ENCODE peak calls at places on chromosomes 3 and 15, in eight cellular contexts. One of them, this sample, is unnamed.

GRCh38 chr3:111617912-111618601 is 22.9 kb upstream of the ZBED2 start:
- DNase-seq in amygdala: no peak
- DNase-seq in H7: no peak
- DNase-seq in SK-N-SH: no peak
- DNase-seq in Peyer's patch: no peak
- DNase-seq in cardiac fibroblast: no peak
- DNase-seq in NCI-H226: no peak
- DNase-seq in stimulated activated CD4-positive, alpha-beta T cell treated with anti-CD3 and anti-CD28 coated beads, Interleukin-12 subunit alpha, Interleukin-12 subunit beta, amount 100 ng/mL, for 4 hours: no peak
- DNase-seq in this sample: no peak

GRCh38 chr3:123667784-123668183 is 82.9 kb upstream of the HACD2 start:
- DNase-seq in Peyer's patch: no peak
- DNase-seq in SK-N-SH: no peak
- DNase-seq in cardiac fibroblast: peak; percentile 65
- DNase-seq in amygdala: no peak
- DNase-seq in stimulated activated CD4-positive, alpha-beta T cell treated with anti-CD3 and anti-CD28 coated beads, Interleukin-12 subunit alpha, Interleukin-12 subunit beta, amount 100 ng/mL, for 4 hours: no peak
- DNase-seq in H7: no peak
- DNase-seq in NCI-H226: no peak
- DNase-seq in this sample: no peak

GRCh38 chr15:65077981-65078352 is 1.4 kb downstream of the KBTBD13 start:
- DNase-seq in cardiac fibroblast: peak; percentile 70
- DNase-seq in NCI-H226: no peak
- DNase-seq in amygdala: no peak
- DNase-seq in stimulated activated CD4-positive, alpha-beta T cell treated with anti-CD3 and anti-CD28 coated beads, Interleukin-12 subunit alpha, Interleukin-12 subunit beta, amount 100 ng/mL, for 4 hours: peak; percentile 57
- DNase-seq in SK-N-SH: peak; percentile 61
- DNase-seq in H7: peak; percentile 93
- DNase-seq in Peyer's patch: peak; percentile 91
- DNase-seq in this sample: peak; percentile 94

GRCh38 chr15:38879909-38880471 is 315.4 kb upstream of the RASGRP1 start:
- DNase-seq in cardiac fibroblast: peak; percentile 72
- DNase-seq in H7: no peak
- DNase-seq in SK-N-SH: no peak
- DNase-seq in amygdala: no peak
- DNase-seq in NCI-H226: no peak
- DNase-seq in stimulated activated CD4-positive, alpha-beta T cell treated with anti-CD3 and anti-CD28 coated beads, Interleukin-12 subunit alpha, Interleukin-12 subunit beta, amount 100 ng/mL, for 4 hours: no peak
- DNase-seq in Peyer's patch: no peak
- DNase-seq in this sample: no peak

GRCh38 chr15:100681335-100681746 is 79.0 kb downstream of the ASB7 start:
- DNase-seq in cardiac fibroblast: peak; percentile 64
- DNase-seq in amygdala: no peak
- DNase-seq in SK-N-SH: no peak
- DNase-seq in NCI-H226: no peak
- DNase-seq in stimulated activated CD4-positive, alpha-beta T cell treated with anti-CD3 and anti-CD28 coated beads, Interleukin-12 subunit alpha, Interleukin-12 subunit beta, amount 100 ng/mL, for 4 hours: no peak
- DNase-seq in H7: no peak
- DNase-seq in Peyer's patch: no peak
- DNase-seq in this sample: no peak

GRCh38 chr3:141385386-141386079 is 17.2 kb downstream of the ZBTB38 start:
- DNase-seq in stimulated activated CD4-positive, alpha-beta T cell treated with anti-CD3 and anti-CD28 coated beads, Interleukin-12 subunit alpha, Interleukin-12 subunit beta, amount 100 ng/mL, for 4 hours: no peak
- DNase-seq in amygdala: no peak
- DNase-seq in Peyer's patch: no peak
- DNase-seq in cardiac fibroblast: no peak
- DNase-seq in H7: no peak
- DNase-seq in SK-N-SH: no peak
- DNase-seq in NCI-H226: no peak
- DNase-seq in this sample: no peak

GRCh38 chr15:81941479-81941878 is 104.3 kb downstream of the MEX3B start:
- DNase-seq in Peyer's patch: no peak
- DNase-seq in H7: no peak
- DNase-seq in SK-N-SH: no peak
- DNase-seq in stimulated activated CD4-positive, alpha-beta T cell treated with anti-CD3 and anti-CD28 coated beads, Interleukin-12 subunit alpha, Interleukin-12 subunit beta, amount 100 ng/mL, for 4 hours: no peak
- DNase-seq in NCI-H226: no peak
- DNase-seq in cardiac fibroblast: no peak
- DNase-seq in amygdala: no peak
- DNase-seq in this sample: no peak

GRCh38 chr3:7657214-7658112 is 796.5 kb downstream of the GRM7 start:
- DNase-seq in H7: no peak
- DNase-seq in SK-N-SH: peak; percentile 19
- DNase-seq in stimulated activated CD4-positive, alpha-beta T cell treated with anti-CD3 and anti-CD28 coated beads, Interleukin-12 subunit alpha, Interleukin-12 subunit beta, amount 100 ng/mL, for 4 hours: no peak
- DNase-seq in cardiac fibroblast: peak; percentile 4
- DNase-seq in Peyer's patch: no peak
- DNase-seq in NCI-H226: no peak
- DNase-seq in amygdala: no peak
- DNase-seq in this sample: no peak

GRCh38 chr15:60374628-60375081 is 23.1 kb downstream of the ANXA2 start:
- DNase-seq in SK-N-SH: no peak
- DNase-seq in cardiac fibroblast: peak; percentile 96
- DNase-seq in H7: no peak
- DNase-seq in NCI-H226: peak; percentile 94
- DNase-seq in Peyer's patch: no peak
- DNase-seq in stimulated activated CD4-positive, alpha-beta T cell treated with anti-CD3 and anti-CD28 coated beads, Interleukin-12 subunit alpha, Interleukin-12 subunit beta, amount 100 ng/mL, for 4 hours: no peak
- DNase-seq in amygdala: no peak
- DNase-seq in this sample: peak; percentile 74

GRCh38 chr3:98779936-98780335 is 16.8 kb downstream of the ST3GAL6 start:
- DNase-seq in H7: no peak
- DNase-seq in Peyer's patch: no peak
- DNase-seq in cardiac fibroblast: peak; percentile 87
- DNase-seq in stimulated activated CD4-positive, alpha-beta T cell treated with anti-CD3 and anti-CD28 coated beads, Interleukin-12 subunit alpha, Interleukin-12 subunit beta, amount 100 ng/mL, for 4 hours: no peak
- DNase-seq in NCI-H226: peak; percentile 67
- DNase-seq in amygdala: no peak
- DNase-seq in SK-N-SH: no peak
- DNase-seq in this sample: no peak

GRCh38 chr3:129985113-129985512 is 10.6 kb downstream of the TRH start:
- DNase-seq in stimulated activated CD4-positive, alpha-beta T cell treated with anti-CD3 and anti-CD28 coated beads, Interleukin-12 subunit alpha, Interleukin-12 subunit beta, amount 100 ng/mL, for 4 hours: no peak
- DNase-seq in cardiac fibroblast: no peak
- DNase-seq in NCI-H226: no peak
- DNase-seq in amygdala: no peak
- DNase-seq in Peyer's patch: no peak
- DNase-seq in SK-N-SH: peak; percentile 44
- DNase-seq in H7: no peak
- DNase-seq in this sample: no peak

GRCh38 chr15:82613764-82614163 is 33.4 kb downstream of the CPEB1 start:
- DNase-seq in SK-N-SH: no peak
- DNase-seq in H7: peak; percentile 20
- DNase-seq in stimulated activated CD4-positive, alpha-beta T cell treated with anti-CD3 and anti-CD28 coated beads, Interleukin-12 subunit alpha, Interleukin-12 subunit beta, amount 100 ng/mL, for 4 hours: no peak
- DNase-seq in Peyer's patch: no peak
- DNase-seq in amygdala: no peak
- DNase-seq in cardiac fibroblast: no peak
- DNase-seq in NCI-H226: no peak
- DNase-seq in this sample: no peak

GRCh38 chr3:12193485-12194165 is 34.9 kb upstream of the TIMP4 start:
- DNase-seq in cardiac fibroblast: peak; percentile 99
- DNase-seq in stimulated activated CD4-positive, alpha-beta T cell treated with anti-CD3 and anti-CD28 coated beads, Interleukin-12 subunit alpha, Interleukin-12 subunit beta, amount 100 ng/mL, for 4 hours: no peak
- DNase-seq in Peyer's patch: no peak
- DNase-seq in NCI-H226: peak; percentile 92
- DNase-seq in amygdala: no peak
- DNase-seq in SK-N-SH: no peak
- DNase-seq in H7: no peak
- DNase-seq in this sample: no peak

GRCh38 chr3:23747841-23748240 is 57.9 kb upstream of the UBE2E1 start:
- DNase-seq in SK-N-SH: no peak
- DNase-seq in cardiac fibroblast: no peak
- DNase-seq in amygdala: no peak
- DNase-seq in stimulated activated CD4-positive, alpha-beta T cell treated with anti-CD3 and anti-CD28 coated beads, Interleukin-12 subunit alpha, Interleukin-12 subunit beta, amount 100 ng/mL, for 4 hours: no peak
- DNase-seq in NCI-H226: no peak
- DNase-seq in Peyer's patch: no peak
- DNase-seq in H7: no peak
- DNase-seq in this sample: no peak

GRCh38 chr3:186107148-186108105 is 1.5 kb downstream of the ETV5 start:
- DNase-seq in cardiac fibroblast: peak; percentile 60
- DNase-seq in amygdala: peak; percentile 26
- DNase-seq in NCI-H226: peak; percentile 74
- DNase-seq in stimulated activated CD4-positive, alpha-beta T cell treated with anti-CD3 and anti-CD28 coated beads, Interleukin-12 subunit alpha, Interleukin-12 subunit beta, amount 100 ng/mL, for 4 hours: peak; percentile 33
- DNase-seq in H7: peak; percentile 90
- DNase-seq in SK-N-SH: peak; percentile 73
- DNase-seq in Peyer's patch: peak; percentile 67
- DNase-seq in this sample: peak; percentile 81

GRCh38 chr3:55608266-55608937 is 121.3 kb upstream of the WNT5A start:
- DNase-seq in cardiac fibroblast: no peak
- DNase-seq in H7: no peak
- DNase-seq in stimulated activated CD4-positive, alpha-beta T cell treated with anti-CD3 and anti-CD28 coated beads, Interleukin-12 subunit alpha, Interleukin-12 subunit beta, amount 100 ng/mL, for 4 hours: no peak
- DNase-seq in SK-N-SH: no peak
- DNase-seq in amygdala: no peak
- DNase-seq in Peyer's patch: no peak
- DNase-seq in NCI-H226: no peak
- DNase-seq in this sample: no peak

GRCh38 chr15:68230157-68231100 is 901 bp upstream of the CLN6 start:
- DNase-seq in H7: no peak
- DNase-seq in amygdala: no peak
- DNase-seq in SK-N-SH: peak; percentile 35
- DNase-seq in stimulated activated CD4-positive, alpha-beta T cell treated with anti-CD3 and anti-CD28 coated beads, Interleukin-12 subunit alpha, Interleukin-12 subunit beta, amount 100 ng/mL, for 4 hours: no peak
- DNase-seq in NCI-H226: no peak
- DNase-seq in cardiac fibroblast: peak; percentile 16
- DNase-seq in Peyer's patch: no peak
- DNase-seq in this sample: no peak

GRCh38 chr3:59675495-59675894 is 625.7 kb upstream of the CFAP20DC start:
- DNase-seq in SK-N-SH: no peak
- DNase-seq in Peyer's patch: no peak
- DNase-seq in NCI-H226: no peak
- DNase-seq in amygdala: no peak
- DNase-seq in stimulated activated CD4-positive, alpha-beta T cell treated with anti-CD3 and anti-CD28 coated beads, Interleukin-12 subunit alpha, Interleukin-12 subunit beta, amount 100 ng/mL, for 4 hours: no peak
- DNase-seq in H7: no peak
- DNase-seq in cardiac fibroblast: no peak
- DNase-seq in this sample: no peak

This sample was measured in H9.